ENCODE peak calls at places on chromosomes 4 and X, in four cellular contexts. I, W, T and K are unnamed samples.

GRCh38 chrX:42967681-42968080 is 189.7 kb upstream of the PPP1R2C start:
- DNase-seq in I (no peak), W (no peak), T (no peak), K (no peak)

GRCh38 chr4:140374130-140374477 is 658 bp downstream of the SCOC start:
- DNase-seq in I (no peak), W (no peak), T (no peak), K (no peak)

GRCh38 chr4:3521621-3522325 is 10.4 kb downstream of the LRPAP1 start:
- DNase-seq in I (no peak), W (no peak), T (no peak), K (no peak)

GRCh38 chr4:24795666-24796381 is 451 bp downstream of the SOD3 start:
- DNase-seq in I (no peak), W (no peak), T (no peak), K (no peak)

GRCh38 chr4:188429965-188430364 is 290.7 kb downstream of the TRIML1 start:
- DNase-seq in I (no peak), W (no peak), T (no peak), K (no peak)

GRCh38 chr4:104752337-104752736 is 257.6 kb upstream of the CXXC4 start:
- DNase-seq in I (no peak), W (peak), T (no peak), K (no peak)

GRCh38 chrX:9352243-9352642 is 112.6 kb upstream of the TBL1X start:
- DNase-seq in I (no peak), W (no peak), T (no peak), K (no peak)

GRCh38 chr4:166527500-166527899 is 654.5 kb downstream of the TLL1 start:
- DNase-seq in I (no peak), W (peak), T (no peak), K (peak)

GRCh38 chr4:89640620-89641366 is 196.2 kb downstream of the SNCA start:
- DNase-seq in I (no peak), W (peak), T (no peak), K (peak)

GRCh38 chr4:83561381-83561780 is 25.5 kb downstream of the GPAT3 start:
- DNase-seq in I (no peak), W (peak), T (peak), K (peak)

GRCh38 chrX:67780694-67781109 is 236.9 kb downstream of the AR start:
- DNase-seq in I (peak), W (peak), T (no peak), K (peak)

GRCh38 chr4:78560296-78560963 is 8.9 kb downstream of the ANXA3 start:
- DNase-seq in I (no peak), W (no peak), T (no peak), K (peak)

GRCh38 chr4:163902417-163902816 is 407.9 kb downstream of the TMA16 start:
- DNase-seq in I (no peak), W (no peak), T (no peak), K (no peak)

GRCh38 chr4:5619913-5620625 is 88.3 kb downstream of the EVC2 start:
- DNase-seq in I (no peak), W (peak), T (no peak), K (peak)

GRCh38 chr4:16439771-16440170 is 213.5 kb upstream of the TAPT1 start:
- DNase-seq in I (no peak), W (no peak), T (no peak), K (no peak)

GRCh38 chr4:17111959-17112659 is 213.7 kb upstream of the LDB2 start:
- DNase-seq in I (no peak), W (no peak), T (no peak), K (no peak)

GRCh38 chr4:94595013-94595412 is 143.3 kb downstream of the PDLIM5 start:
- DNase-seq in I (no peak), W (no peak), T (no peak), K (no peak)

GRCh38 chr4:147398556-147398955 is 82.3 kb upstream of the EDNRA start:
- DNase-seq in I (no peak), W (no peak), T (no peak), K (no peak)

GRCh38 chrX:134936542-134936941 is 54.2 kb upstream of the SMIM10 start:
- DNase-seq in I (no peak), W (no peak), T (no peak), K (no peak)

GRCh38 chr4:16122784-16123183 is 39.0 kb upstream of the PROM1 start:
- DNase-seq in I (peak), W (no peak), T (peak), K (no peak)

GRCh38 chr4:88219099-88219498 is 60.7 kb upstream of the ABCG2 start:
- DNase-seq in I (no peak), W (peak), T (peak), K (peak)

GRCh38 chrX:375181-376036 is 11.3 kb downstream of the PPP2R3B start:
- DNase-seq in I (no peak), W (no peak), T (no peak), K (no peak)

GRCh38 chr4:142743071-142743825 is 102.9 kb downstream of the INPP4B start:
- DNase-seq in I (no peak), W (peak), T (no peak), K (no peak)

GRCh38 chr4:184812181-184812542 is 13.6 kb downstream of the ACSL1 start:
- DNase-seq in I (no peak), W (no peak), T (no peak), K (no peak)

GRCh38 chrX:1443496-1444075 is 9.1 kb downstream of the ASMTL start:
- DNase-seq in I (peak), W (no peak), T (no peak), K (no peak)

GRCh38 chr4:10734697-10735096 is 50.1 kb upstream of the CLNK start:
- DNase-seq in I (no peak), W (no peak), T (peak), K (no peak)

GRCh38 chr4:5796976-5797375 is 86.0 kb downstream of the EVC start:
- DNase-seq in I (no peak), W (no peak), T (no peak), K (no peak)

GRCh38 chr4:16196482-16197393 is 29.5 kb downstream of the TAPT1 start:
- DNase-seq in I (no peak), W (peak), T (peak), K (peak)

GRCh38 chr4:123351713-123352112 is 44.9 kb upstream of the SPRY1 start:
- DNase-seq in I (no peak), W (no peak), T (no peak), K (no peak)

GRCh38 chr4:129474698-129475097 is 378.7 kb downstream of the C4orf33 start:
- DNase-seq in I (no peak), W (no peak), T (no peak), K (no peak)

GRCh38 chr4:75727073-75727472 is 2.7 kb downstream of the USO1 start:
- DNase-seq in I (no peak), W (no peak), T (no peak), K (no peak)

GRCh38 chrX:134580947-134581346 is 77.3 kb downstream of the PLAC1 start:
- DNase-seq in I (no peak), W (no peak), T (no peak), K (no peak)

GRCh38 chrX:24285082-24285481 is 28.8 kb downstream of the SUPT20HL2 start:
- DNase-seq in I (no peak), W (no peak), T (no peak), K (peak)

GRCh38 chr4:26015133-26015651 is 101.2 kb downstream of the SMIM20 start:
- DNase-seq in I (no peak), W (peak), T (no peak), K (peak)

GRCh38 chr4:87093443-87094123 is 126.8 kb downstream of the KLHL8 start:
- DNase-seq in I (peak), W (no peak), T (peak), K (no peak)

GRCh38 chr4:119103263-119103662 is 32.4 kb upstream of the MYOZ2 start:
- DNase-seq in I (no peak), W (peak), T (no peak), K (peak)

GRCh38 chr4:653080-653821 is 20.8 kb downstream of the ATP5ME start:
- DNase-seq in I (no peak), W (no peak), T (no peak), K (no peak)